ENCODE peak calls at places on chromosomes 4 and X, in four cellular contexts. One of them, this sample, is unnamed.
A peak's percentile ranks its signal among the peaks of the same experiment; 100 is the strongest.

GRCh38 chrX:139085404-139085803 is 373.9 kb upstream of the FGF13 start:
- DNase-seq in IMR-90: no peak
- DNase-seq in heart right ventricle: no peak
- DNase-seq in lung: no peak
- DNase-seq in this sample: no peak

GRCh38 chr4:16052939-16053338 is 30.9 kb downstream of the PROM1 start:
- DNase-seq in lung: no peak
- DNase-seq in IMR-90: no peak
- DNase-seq in heart right ventricle: no peak
- DNase-seq in this sample: no peak

GRCh38 chr4:75030649-75031235 is 97.8 kb downstream of the PARM1 start:
- DNase-seq in lung: no peak
- DNase-seq in IMR-90: no peak
- DNase-seq in heart right ventricle: no peak
- DNase-seq in this sample: no peak

GRCh38 chr4:10035130-10035529 is 13.8 kb upstream of the SLC2A9 start:
- DNase-seq in lung: no peak
- DNase-seq in heart right ventricle: no peak
- DNase-seq in IMR-90: no peak
- DNase-seq in this sample: no peak

GRCh38 chr4:147735413-147736301 is 3.8 kb downstream of the ARHGAP10 start:
- DNase-seq in lung: no peak
- DNase-seq in heart right ventricle: no peak
- DNase-seq in IMR-90: no peak
- DNase-seq in this sample: no peak

GRCh38 chr4:186118582-186118981 is 14.1 kb downstream of the FAM149A start:
- DNase-seq in heart right ventricle: no peak
- DNase-seq in IMR-90: no peak
- DNase-seq in lung: no peak
- DNase-seq in this sample: no peak

GRCh38 chr4:185580699-185581098 is 45.4 kb upstream of the PDLIM3 start:
- DNase-seq in IMR-90: peak; percentile 26
- DNase-seq in lung: no peak
- DNase-seq in heart right ventricle: no peak
- DNase-seq in this sample: no peak

GRCh38 chr4:87853108-87853507 is 20.3 kb downstream of the MEPE start:
- DNase-seq in lung: no peak
- DNase-seq in heart right ventricle: no peak
- DNase-seq in IMR-90: peak; percentile 51
- DNase-seq in this sample: no peak

GRCh38 chr4:168880087-168880675 is 129.9 kb downstream of the CBR4 start:
- DNase-seq in heart right ventricle: no peak
- DNase-seq in lung: no peak
- DNase-seq in IMR-90: peak; percentile 56
- DNase-seq in this sample: no peak

GRCh38 chr4:126766266-126766665 is 866.5 kb upstream of the INTU start:
- DNase-seq in IMR-90: peak; percentile 36
- DNase-seq in heart right ventricle: no peak
- DNase-seq in lung: no peak
- DNase-seq in this sample: no peak

GRCh38 chr4:169122405-169122804 is 112.3 kb upstream of the CBR4 start:
- DNase-seq in heart right ventricle: no peak
- DNase-seq in IMR-90: no peak
- DNase-seq in lung: no peak
- DNase-seq in this sample: no peak

GRCh38 chrX:81054904-81055303 is 146.8 kb downstream of the HMGN5 start:
- DNase-seq in heart right ventricle: no peak
- DNase-seq in IMR-90: no peak
- DNase-seq in lung: no peak
- DNase-seq in this sample: no peak

GRCh38 chr4:38781854-38782261 is 932 bp downstream of the TLR10 start:
- DNase-seq in heart right ventricle: no peak
- DNase-seq in lung: no peak
- DNase-seq in IMR-90: no peak
- DNase-seq in this sample: no peak

GRCh38 chr4:99608417-99608816 is 33.8 kb downstream of the MTTP start:
- DNase-seq in lung: no peak
- DNase-seq in IMR-90: no peak
- DNase-seq in heart right ventricle: no peak
- DNase-seq in this sample: no peak

GRCh38 chrX:2664497-2664896 is 26.6 kb upstream of the CD99 start:
- DNase-seq in IMR-90: peak; percentile 87
- DNase-seq in heart right ventricle: peak; percentile 34
- DNase-seq in lung: no peak
- DNase-seq in this sample: peak; percentile 17

GRCh38 chrX:151921866-151922265 is 9.2 kb downstream of the MAGEA4 start:
- DNase-seq in IMR-90: no peak
- DNase-seq in lung: no peak
- DNase-seq in heart right ventricle: no peak
- DNase-seq in this sample: no peak

GRCh38 chr4:7960790-7961655 is 21.4 kb upstream of the AFAP1 start:
- DNase-seq in IMR-90: peak; percentile 100
- DNase-seq in lung: no peak
- DNase-seq in heart right ventricle: no peak
- DNase-seq in this sample: peak; percentile 46

GRCh38 chr4:36758312-36758690 is 476.9 kb downstream of the DTHD1 start:
- DNase-seq in lung: no peak
- DNase-seq in IMR-90: no peak
- DNase-seq in heart right ventricle: no peak
- DNase-seq in this sample: no peak

GRCh38 chr4:39319678-39320077 is 46.5 kb downstream of the RFC1 start:
- DNase-seq in IMR-90: peak; percentile 90
- DNase-seq in lung: no peak
- DNase-seq in heart right ventricle: no peak
- DNase-seq in this sample: no peak

GRCh38 chr4:61401771-61402170 is 201.6 kb downstream of the ADGRL3 start:
- DNase-seq in heart right ventricle: no peak
- DNase-seq in IMR-90: no peak
- DNase-seq in lung: no peak
- DNase-seq in this sample: no peak

GRCh38 chr4:15587649-15588048 is 67.5 kb downstream of the FBXL5 start:
- DNase-seq in heart right ventricle: no peak
- DNase-seq in IMR-90: no peak
- DNase-seq in lung: no peak
- DNase-seq in this sample: no peak

GRCh38 chrX:132623307-132623706 is 134.5 kb upstream of the MBNL3 start:
- DNase-seq in lung: no peak
- DNase-seq in IMR-90: no peak
- DNase-seq in heart right ventricle: no peak
- DNase-seq in this sample: no peak

GRCh38 chr4:124903995-124904722 is 191.6 kb upstream of the ANKRD50 start:
- DNase-seq in lung: peak; percentile 37
- DNase-seq in heart right ventricle: no peak
- DNase-seq in IMR-90: peak; percentile 68
- DNase-seq in this sample: no peak

GRCh38 chr4:186807131-186807530 is 83.5 kb upstream of the FAT1 start:
- DNase-seq in IMR-90: no peak
- DNase-seq in lung: no peak
- DNase-seq in heart right ventricle: no peak
- DNase-seq in this sample: no peak

GRCh38 chr4:107519057-107519456 is 201.0 kb downstream of the PAPSS1 start:
- DNase-seq in heart right ventricle: no peak
- DNase-seq in IMR-90: peak; percentile 5
- DNase-seq in lung: no peak
- DNase-seq in this sample: no peak

GRCh38 chrX:136310411-136310810 is 9.6 kb downstream of the ADGRG4 start:
- DNase-seq in IMR-90: peak; percentile 1
- DNase-seq in heart right ventricle: no peak
- DNase-seq in lung: no peak
- DNase-seq in this sample: no peak

GRCh38 chr4:68948985-68949384 is 2.6 kb downstream of the UGT2A3 start:
- DNase-seq in IMR-90: no peak
- DNase-seq in heart right ventricle: no peak
- DNase-seq in lung: no peak
- DNase-seq in this sample: no peak

GRCh38 chr4:139557506-139558110 is 1.6 kb upstream of the SETD7 start:
- DNase-seq in lung: peak; percentile 40
- DNase-seq in IMR-90: no peak
- DNase-seq in heart right ventricle: no peak
- DNase-seq in this sample: no peak
- H3K27me3 ChIP-seq in lung: no peaks in the 10 kb centered on the region
- H3K27me3 ChIP-seq in IMR-90: peaks cover 20% of the 10 kb centered on the region
- H3K27me3 ChIP-seq in heart right ventricle: no peaks in the 10 kb centered on the region
- H3K27me3 ChIP-seq in this sample: no peaks in the 10 kb centered on the region

DNA sequence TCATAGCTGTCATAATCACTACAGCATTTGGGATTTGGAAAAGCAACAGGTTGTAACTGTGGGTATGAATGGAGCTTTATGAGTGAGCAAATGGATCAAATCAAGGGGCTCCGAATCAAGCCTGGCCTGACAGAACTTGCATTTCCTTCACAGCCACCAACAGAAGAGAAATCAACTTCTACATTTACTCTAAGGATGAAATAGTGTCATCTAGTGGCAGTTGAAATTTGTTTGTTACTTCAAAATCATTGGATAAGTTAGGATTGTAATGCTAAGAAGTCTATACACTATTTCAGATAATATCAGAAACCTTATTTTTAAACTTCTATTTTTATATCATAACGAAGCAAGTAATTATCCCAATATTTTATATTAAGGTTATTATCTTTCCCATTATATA is 10.7 kb upstream of the WDR17 start:
- DNase-seq in heart right ventricle: no peak
- DNase-seq in IMR-90: no peak
- DNase-seq in lung: no peak
- DNase-seq in this sample: no peak
- TF ChIP-seq CTCF in heart right ventricle: peak; percentile 37
- TF ChIP-seq CTCF in IMR-90: peak; percentile 14
- TF ChIP-seq CTCF in lung: peak; percentile 7
- TF ChIP-seq CTCF in this sample: peak; percentile 12

DNA sequence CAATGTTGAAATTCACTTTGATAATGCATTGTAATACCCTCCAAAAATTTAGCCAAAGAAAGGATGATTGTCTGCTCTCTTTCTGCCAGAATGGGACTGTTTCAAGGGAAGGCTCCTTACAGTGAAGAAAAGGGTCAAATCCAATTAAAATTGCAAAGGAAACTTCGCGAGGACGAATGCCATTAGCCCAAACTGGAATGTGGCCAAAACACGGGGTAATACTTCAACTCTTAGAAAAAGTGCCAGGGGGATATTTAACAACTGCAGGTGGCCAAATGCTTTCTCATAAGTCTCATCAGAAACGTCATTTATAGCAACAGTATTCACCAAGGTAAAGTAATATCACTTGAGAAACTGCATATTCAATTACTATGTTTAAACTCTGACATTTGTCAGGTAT is 29.0 kb downstream of the NKX3-2 start:
- DNase-seq in lung: no peak
- DNase-seq in heart right ventricle: no peak
- DNase-seq in IMR-90: no peak
- DNase-seq in this sample: no peak
- H3K4me1 ChIP-seq in lung: no peaks in the 10 kb centered on the region
- H3K4me1 ChIP-seq in heart right ventricle: no peaks in the 10 kb centered on the region
- H3K4me1 ChIP-seq in IMR-90: no peaks in the 10 kb centered on the region
- H3K4me1 ChIP-seq in this sample: no peaks in the 10 kb centered on the region

GRCh38 chrX:140500427-140500826 is 4.4 kb downstream of the SOX3 start:
- DNase-seq in heart right ventricle: no peak
- DNase-seq in lung: no peak
- DNase-seq in IMR-90: no peak
- DNase-seq in this sample: no peak
- H3K27me3 ChIP-seq in heart right ventricle: peaks cover 68% of the 10 kb centered on the region
- H3K27me3 ChIP-seq in lung: peaks cover 14% of the 10 kb centered on the region
- H3K27me3 ChIP-seq in IMR-90: peaks cover 46% of the 10 kb centered on the region
- H3K27me3 ChIP-seq in this sample: no peaks in the 10 kb centered on the region

GRCh38 chrX:96619588-96619987 is 65.1 kb upstream of the DIAPH2 start:
- DNase-seq in lung: no peak
- DNase-seq in heart right ventricle: no peak
- DNase-seq in IMR-90: peak; percentile 2
- DNase-seq in this sample: no peak
- TF ChIP-seq CTCF in lung: no peak
- TF ChIP-seq CTCF in heart right ventricle: no peak
- TF ChIP-seq CTCF in IMR-90: no peak
- TF ChIP-seq CTCF in this sample: no peak

GRCh38 chr4:184446132-184446531 is 28.2 kb downstream of the IRF2 start:
- DNase-seq in heart right ventricle: no peak
- DNase-seq in lung: no peak
- DNase-seq in IMR-90: no peak
- DNase-seq in this sample: no peak

GRCh38 chr4:184443318-184443717 is 31.0 kb downstream of the IRF2 start:
- DNase-seq in lung: no peak
- DNase-seq in heart right ventricle: no peak
- DNase-seq in IMR-90: no peak
- DNase-seq in this sample: no peak

GRCh38 chr4:184444215-184444952 is 30.0 kb downstream of the IRF2 start:
- DNase-seq in lung: no peak
- DNase-seq in IMR-90: peak; percentile 66
- DNase-seq in heart right ventricle: no peak
- DNase-seq in this sample: no peak

GRCh38 chr4:184447664-184448063 is 26.7 kb downstream of the IRF2 start:
- DNase-seq in heart right ventricle: no peak
- DNase-seq in IMR-90: no peak
- DNase-seq in lung: no peak
- DNase-seq in this sample: no peak

GRCh38 chr4:184444953-184445309 is 29.4 kb downstream of the IRF2 start:
- DNase-seq in lung: no peak
- DNase-seq in heart right ventricle: no peak
- DNase-seq in IMR-90: no peak
- DNase-seq in this sample: no peak
- H3K4me1 ChIP-seq in lung: peaks cover 52% of the 10 kb centered on the region
- H3K4me1 ChIP-seq in heart right ventricle: peaks cover 97% of the 10 kb centered on the region
- H3K4me1 ChIP-seq in IMR-90: peaks cover 29% of the 10 kb centered on the region
- H3K4me1 ChIP-seq in this sample: peaks cover 76% of the 10 kb centered on the region

GRCh38 chrX:125322431-125322830 is 2.8 kb downstream of the TEX13C start:
- DNase-seq in heart right ventricle: no peak
- DNase-seq in IMR-90: no peak
- DNase-seq in lung: no peak
- DNase-seq in this sample: no peak
- H3K27me3 ChIP-seq in heart right ventricle: no peaks in the 10 kb centered on the region
- H3K27me3 ChIP-seq in IMR-90: no peaks in the 10 kb centered on the region
- H3K27me3 ChIP-seq in lung: no peaks in the 10 kb centered on the region
- H3K27me3 ChIP-seq in this sample: no peaks in the 10 kb centered on the region

GRCh38 chrX:125439194-125439849 is 119.7 kb downstream of the TEX13C start:
- DNase-seq in heart right ventricle: no peak
- DNase-seq in lung: no peak
- DNase-seq in IMR-90: no peak
- DNase-seq in this sample: no peak
- TF ChIP-seq CTCF in heart right ventricle: no peak
- TF ChIP-seq CTCF in lung: no peak
- TF ChIP-seq CTCF in IMR-90: no peak
- TF ChIP-seq CTCF in this sample: no peak

GRCh38 chr4:102606846-102607440 is 105.8 kb downstream of the NFKB1 start:
- DNase-seq in heart right ventricle: no peak
- DNase-seq in lung: no peak
- DNase-seq in IMR-90: no peak
- DNase-seq in this sample: no peak
- H3K4me1 ChIP-seq in heart right ventricle: no peaks in the 10 kb centered on the region
- H3K4me1 ChIP-seq in lung: no peaks in the 10 kb centered on the region
- H3K4me1 ChIP-seq in IMR-90: no peaks in the 10 kb centered on the region
- H3K4me1 ChIP-seq in this sample: no peaks in the 10 kb centered on the region